ENCODE peak calls at places on chromosomes 7 and 10, in four cellular contexts. W is K562, X is IMR-90, V is H1. E is an unnamed sample.

GRCh38 chr10:58326967-58327381 is 7.8 kb upstream of the UBE2D1 start:
- DNase-seq in V (no peak), W (no peak), X (peak; percentile 42), E (no peak)

GRCh38 chr7:87369216-87369615 is 23.8 kb downstream of the CROT start:
- DNase-seq in X (no peak), V (no peak), W (no peak), E (no peak)

GRCh38 chr10:119652361-119652760 is 1.2 kb downstream of the BAG3 start:
- DNase-seq in W (peak; percentile 65), V (no peak), X (peak; percentile 82), E (no peak)

GRCh38 chr7:8418627-8419245 is 14.7 kb upstream of the NXPH1 start:
- DNase-seq in V (peak; percentile 67), W (peak; percentile 80), X (peak; percentile 40), E (peak; percentile 19)

GRCh38 chr10:27240212-27240890 is at the start of gene ACBD5:
- DNase-seq in X (peak; percentile 72), W (peak; percentile 84), V (peak; percentile 82), E (peak; percentile 28)

GRCh38 chr7:5595545-5596045 is 172.0 kb upstream of the TNRC18 start:
- DNase-seq in X (peak; percentile 76), W (peak; percentile 91), V (no peak), E (no peak)

GRCh38 chr7:2444476-2444875 is 31.7 kb downstream of the GRIFIN start:
- DNase-seq in X (peak; percentile 84), V (no peak), W (no peak), E (no peak)

GRCh38 chr10:78656815-78657621 is 411.7 kb upstream of the ZMIZ1 start:
- DNase-seq in W (peak; percentile 11), X (no peak), V (no peak), E (no peak)

GRCh38 chr7:139576179-139576973 is 52.9 kb downstream of the CLEC2L start:
- DNase-seq in X (no peak), V (peak; percentile 43), W (no peak), E (no peak)

GRCh38 chr7:44257618-44258422 is 57.0 kb downstream of the YKT6 start:
- DNase-seq in W (peak; percentile 85), V (no peak), X (peak; percentile 89), E (peak; percentile 89)

GRCh38 chr10:101878869-101879268 is 35.3 kb upstream of the KCNIP2 start:
- DNase-seq in X (no peak), W (no peak), V (no peak), E (no peak)

GRCh38 chr10:218753-219152 is 83.5 kb downstream of the ZMYND11 start:
- DNase-seq in W (no peak), X (no peak), V (no peak), E (no peak)

GRCh38 chr10:114103286-114103685 is 59.6 kb downstream of the ADRB1 start:
- DNase-seq in W (peak; percentile 29), X (peak; percentile 67), V (no peak), E (peak; percentile 23)

GRCh38 chr7:141461924-141462323 is 89.3 kb upstream of the AGK start:
- DNase-seq in V (no peak), W (no peak), X (no peak), E (no peak)

GRCh38 chr7:141466151-141466904 is 84.9 kb upstream of the AGK start:
- DNase-seq in X (no peak), V (no peak), W (no peak), E (no peak)

GRCh38 chr7:141462958-141463357 is 88.3 kb upstream of the AGK start:
- DNase-seq in V (no peak), W (no peak), X (no peak), E (no peak)

GRCh38 chr7:141464551-141464950 is 86.7 kb upstream of the AGK start:
- DNase-seq in X (no peak), W (no peak), V (no peak), E (no peak)

GRCh38 chr7:141463986-141464385 is 87.2 kb upstream of the AGK start:
- DNase-seq in V (no peak), W (no peak), X (no peak), E (no peak)
- TF ChIP-seq CHD1 in V (no peak), W (no peak), X (no peak), E (no peak)

GRCh38 chr7:68176974-68177373 is 1180.3 kb downstream of the TYW1 start:
- DNase-seq in W (peak; percentile 80), X (peak; percentile 18), V (peak; percentile 69), E (no peak)
- TF ChIP-seq CHD1 in W (no peak), X (no peak), V (no peak), E (no peak)

GRCh38 chr10:8054498-8055407 is at the start of gene GATA3:
- DNase-seq in V (peak; percentile 75), X (peak; percentile 34), W (no peak), E (no peak)
- TF ChIP-seq CHD1 in V (no peak), X (no peak), W (no peak), E (no peak)

GRCh38 chr7:38686888-38687287 is 55.7 kb upstream of the AMPH start:
- DNase-seq in V (no peak), W (no peak), X (no peak), E (no peak)
- TF ChIP-seq CHD1 in V (no peak), W (no peak), X (no peak), E (no peak)

GRCh38 chr7:127887631-127888030 is 143.6 kb downstream of the LRRC4 start:
- DNase-seq in W (peak; percentile 68), V (no peak), X (no peak), E (no peak)

GRCh38 chr7:127887096-127887495 is 144.1 kb downstream of the LRRC4 start:
- DNase-seq in V (no peak), X (no peak), W (no peak), E (no peak)

GRCh38 chr7:127885843-127886242 is 145.4 kb downstream of the LRRC4 start:
- DNase-seq in V (no peak), X (peak; percentile 78), W (peak; percentile 88), E (no peak)

GRCh38 chr7:127885222-127885772 is 145.9 kb downstream of the LRRC4 start:
- DNase-seq in W (no peak), X (no peak), V (no peak), E (no peak)

DNA sequence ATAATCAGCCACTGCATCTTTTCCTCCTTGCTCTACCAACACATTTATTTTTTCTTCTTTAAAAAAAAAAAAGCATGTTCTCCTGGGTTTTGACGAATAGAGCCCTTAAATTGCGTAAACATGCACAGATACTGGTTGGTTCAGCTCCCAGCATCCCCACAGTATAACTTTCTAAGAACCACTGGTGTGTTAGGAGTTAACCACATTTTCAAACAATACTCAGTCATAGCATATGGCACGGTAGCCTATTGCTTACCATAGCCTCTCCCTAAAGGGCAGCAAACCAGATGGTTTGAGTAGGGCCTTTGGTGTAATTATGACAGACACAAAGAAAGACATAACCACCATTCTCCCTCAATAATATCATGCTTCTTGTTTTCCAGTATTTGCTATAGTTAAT is 145.0 kb downstream of the LRRC4 start:
- DNase-seq in X (peak; percentile 62), W (peak; percentile 39), V (no peak), E (no peak)
- TF ChIP-seq CHD1 in X (no peak), W (no peak), V (no peak), E (no peak)

GRCh38 chr7:110529175-110529574 is 561.8 kb upstream of the LRRN3 start:
- DNase-seq in V (no peak), X (no peak), W (no peak), E (no peak)

GRCh38 chr7:110539216-110539615 is 551.7 kb upstream of the LRRN3 start:
- DNase-seq in W (no peak), X (peak; percentile 81), V (no peak), E (no peak)

GRCh38 chr7:110531186-110531585 is 559.7 kb upstream of the LRRN3 start:
- DNase-seq in W (no peak), V (no peak), X (peak; percentile 38), E (no peak)

GRCh38 chr7:110534241-110534931 is 556.5 kb upstream of the LRRN3 start:
- DNase-seq in X (peak; percentile 71), V (no peak), W (peak; percentile 15), E (no peak)
- TF ChIP-seq CHD1 in X (no peak), V (no peak), W (no peak), E (no peak)